ENCODE peak calls at places on chromosomes 5 and 9, in six cellular contexts. One of them, this sample, is unnamed. For H3K4me1, the result is how much of the 10 kb centered on the place peaks cover.

GRCh38 chr5:128318691-128319090 is 219.4 kb downstream of the FBN2 start:
- DNase-seq in mammary epithelial cell: peak
- DNase-seq in mucosa of descending colon: no peak
- DNase-seq in A549: no peak
- DNase-seq in right atrium auricular region: no peak
- DNase-seq in IMR-90: no peak
- DNase-seq in this sample: no peak

GRCh38 chr5:25362799-25363198 is 718.0 kb upstream of the CDH10 start:
- DNase-seq in A549: no peak
- DNase-seq in mucosa of descending colon: no peak
- DNase-seq in IMR-90: no peak
- DNase-seq in mammary epithelial cell: no peak
- DNase-seq in right atrium auricular region: no peak
- DNase-seq in this sample: no peak

GRCh38 chr5:122498163-122498562 is 186.1 kb downstream of the SNCAIP start:
- DNase-seq in right atrium auricular region: no peak
- DNase-seq in A549: no peak
- DNase-seq in mucosa of descending colon: no peak
- DNase-seq in mammary epithelial cell: no peak
- DNase-seq in IMR-90: peak
- DNase-seq in this sample: no peak

GRCh38 chr9:109206670-109207069 is 39.6 kb upstream of the FRRS1L start:
- DNase-seq in A549: no peak
- DNase-seq in IMR-90: no peak
- DNase-seq in mammary epithelial cell: no peak
- DNase-seq in mucosa of descending colon: no peak
- DNase-seq in right atrium auricular region: no peak
- DNase-seq in this sample: no peak

GRCh38 chr5:33850100-33850594 is 41.6 kb downstream of the ADAMTS12 start:
- DNase-seq in mammary epithelial cell: peak
- DNase-seq in A549: no peak
- DNase-seq in mucosa of descending colon: no peak
- DNase-seq in IMR-90: peak
- DNase-seq in right atrium auricular region: no peak
- DNase-seq in this sample: no peak

GRCh38 chr9:75824816-75825568 is 65.5 kb upstream of the PCSK5 start:
- DNase-seq in right atrium auricular region: no peak
- DNase-seq in mucosa of descending colon: no peak
- DNase-seq in A549: no peak
- DNase-seq in IMR-90: no peak
- DNase-seq in mammary epithelial cell: no peak
- DNase-seq in this sample: no peak

GRCh38 chr5:135319458-135319857 is 79.6 kb downstream of the MACROH2A1 start:
- DNase-seq in right atrium auricular region: no peak
- DNase-seq in mucosa of descending colon: no peak
- DNase-seq in mammary epithelial cell: no peak
- DNase-seq in A549: no peak
- DNase-seq in IMR-90: no peak
- DNase-seq in this sample: no peak

GRCh38 chr9:26856413-26857032 is 36.1 kb downstream of the CAAP1 start:
- DNase-seq in IMR-90: peak
- DNase-seq in A549: peak
- DNase-seq in mammary epithelial cell: peak
- DNase-seq in mucosa of descending colon: no peak
- DNase-seq in right atrium auricular region: no peak
- DNase-seq in this sample: no peak

GRCh38 chr9:27582794-27583193 is 9.5 kb upstream of the C9orf72 start:
- DNase-seq in right atrium auricular region: no peak
- DNase-seq in IMR-90: no peak
- DNase-seq in mucosa of descending colon: no peak
- DNase-seq in mammary epithelial cell: no peak
- DNase-seq in A549: no peak
- DNase-seq in this sample: no peak

GRCh38 chr5:156802501-156802900 is 47.6 kb upstream of the PPP1R2B start:
- DNase-seq in mammary epithelial cell: no peak
- DNase-seq in IMR-90: no peak
- DNase-seq in mucosa of descending colon: no peak
- DNase-seq in right atrium auricular region: no peak
- DNase-seq in A549: no peak
- DNase-seq in this sample: no peak

GRCh38 chr5:59079622-59080620 is 497.0 kb downstream of the RAB3C start:
- DNase-seq in mammary epithelial cell: peak
- DNase-seq in right atrium auricular region: peak
- DNase-seq in A549: no peak
- DNase-seq in IMR-90: peak
- DNase-seq in mucosa of descending colon: no peak
- DNase-seq in this sample: no peak

GRCh38 chr9:87184956-87185642 is 237.8 kb upstream of the GAS1 start:
- DNase-seq in mammary epithelial cell: no peak
- DNase-seq in right atrium auricular region: no peak
- DNase-seq in IMR-90: peak
- DNase-seq in A549: no peak
- DNase-seq in mucosa of descending colon: no peak
- DNase-seq in this sample: no peak

GRCh38 chr9:134371731-134372130 is 45.5 kb downstream of the RXRA start:
- DNase-seq in IMR-90: no peak
- DNase-seq in right atrium auricular region: peak
- DNase-seq in mucosa of descending colon: peak
- DNase-seq in mammary epithelial cell: peak
- DNase-seq in A549: no peak
- DNase-seq in this sample: peak

GRCh38 chr9:134326754-134327526 is 685 bp downstream of the RXRA start:
- DNase-seq in mammary epithelial cell: peak
- DNase-seq in A549: peak
- DNase-seq in right atrium auricular region: no peak
- DNase-seq in mucosa of descending colon: peak
- DNase-seq in IMR-90: peak
- DNase-seq in this sample: no peak

GRCh38 chr9:126523621-126524111 is 90.1 kb upstream of the LMX1B start:
- DNase-seq in mammary epithelial cell: no peak
- DNase-seq in IMR-90: no peak
- DNase-seq in A549: no peak
- DNase-seq in right atrium auricular region: peak
- DNase-seq in mucosa of descending colon: no peak
- DNase-seq in this sample: no peak

GRCh38 chr9:124766815-124767554 is 4.1 kb downstream of the NR6A1 start:
- DNase-seq in right atrium auricular region: no peak
- DNase-seq in IMR-90: no peak
- DNase-seq in mucosa of descending colon: no peak
- DNase-seq in mammary epithelial cell: no peak
- DNase-seq in A549: peak
- DNase-seq in this sample: no peak

GRCh38 chr5:139149477-139150199 is 48.5 kb downstream of the SIL1 start:
- DNase-seq in A549: no peak
- DNase-seq in mammary epithelial cell: peak
- DNase-seq in right atrium auricular region: no peak
- DNase-seq in mucosa of descending colon: no peak
- DNase-seq in IMR-90: peak
- DNase-seq in this sample: peak

GRCh38 chr9:97863314-97863713 is 10.3 kb downstream of the FOXE1 start:
- DNase-seq in A549: no peak
- DNase-seq in mucosa of descending colon: no peak
- DNase-seq in right atrium auricular region: no peak
- DNase-seq in mammary epithelial cell: no peak
- DNase-seq in IMR-90: no peak
- DNase-seq in this sample: no peak

GRCh38 chr9:136693490-136694162 is 6.4 kb upstream of the AGPAT2 start:
- DNase-seq in mammary epithelial cell: peak
- DNase-seq in right atrium auricular region: no peak
- DNase-seq in IMR-90: peak
- DNase-seq in mucosa of descending colon: peak
- DNase-seq in A549: peak
- DNase-seq in this sample: peak

DNA sequence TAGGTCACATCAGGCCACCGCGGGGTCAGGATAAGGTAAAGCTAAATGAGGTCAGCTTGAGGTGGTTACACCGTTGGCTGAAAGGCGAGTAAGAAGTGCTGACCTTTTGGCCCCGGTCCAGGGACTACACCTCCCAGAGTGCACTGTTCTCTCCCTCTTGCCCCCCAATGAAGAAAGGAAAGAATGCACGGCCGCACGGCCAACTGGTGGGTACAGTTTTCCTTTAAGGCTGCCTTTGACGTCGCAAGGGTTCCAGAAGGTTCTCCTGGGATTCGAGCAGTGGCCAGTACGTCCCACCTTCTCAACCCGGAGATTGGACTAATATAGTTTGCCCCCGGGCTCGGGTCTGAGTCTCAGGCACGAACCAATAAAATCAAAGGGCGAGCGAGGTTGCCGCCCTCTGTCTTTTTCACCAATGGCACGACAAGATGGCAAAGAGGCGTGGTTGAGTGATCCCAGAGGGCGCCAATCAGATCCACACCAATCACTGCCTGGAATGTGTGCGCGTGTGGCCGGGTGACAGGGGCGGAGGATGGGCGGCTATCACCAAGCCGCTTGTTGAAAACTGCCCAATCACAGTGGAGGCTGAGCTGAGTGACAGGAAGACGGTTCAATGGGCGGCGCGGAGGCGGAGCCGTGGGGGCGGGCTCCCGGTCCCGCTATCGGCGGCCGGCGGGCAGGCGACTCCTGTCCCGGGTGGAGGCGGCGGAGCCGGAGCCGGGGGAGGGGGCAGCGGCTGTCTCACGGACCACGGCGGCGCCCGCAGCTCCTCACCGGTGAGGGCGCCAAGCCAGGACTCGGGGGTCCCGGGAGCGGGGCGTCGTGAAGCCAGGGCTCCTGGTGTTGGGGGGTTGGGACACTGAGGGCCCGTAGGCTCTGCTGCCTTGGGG is at the start of gene DNAJB5:
- DNase-seq in IMR-90: peak
- DNase-seq in mammary epithelial cell: peak
- DNase-seq in right atrium auricular region: peak
- DNase-seq in A549: peak
- DNase-seq in mucosa of descending colon: peak
- DNase-seq in this sample: peak
- H3K4me1 ChIP-seq in IMR-90: under half
- H3K4me1 ChIP-seq in mammary epithelial cell: under half
- H3K4me1 ChIP-seq in right atrium auricular region: half or more
- H3K4me1 ChIP-seq in A549: under half
- H3K4me1 ChIP-seq in mucosa of descending colon: under half
- H3K4me1 ChIP-seq in this sample: under half

GRCh38 chr9:102461441-102461840 is 533.7 kb upstream of the CYLC2 start:
- DNase-seq in mucosa of descending colon: no peak
- DNase-seq in IMR-90: no peak
- DNase-seq in A549: no peak
- DNase-seq in mammary epithelial cell: no peak
- DNase-seq in right atrium auricular region: no peak
- DNase-seq in this sample: no peak
- TF ChIP-seq CTCF in mucosa of descending colon: no peak
- TF ChIP-seq CTCF in IMR-90: no peak
- TF ChIP-seq CTCF in A549: no peak
- TF ChIP-seq CTCF in mammary epithelial cell: no peak
- TF ChIP-seq CTCF in right atrium auricular region: no peak
- TF ChIP-seq CTCF in this sample: no peak

GRCh38 chr5:103454774-103455173 is 107.8 kb downstream of the NUDT12 start:
- DNase-seq in IMR-90: peak
- DNase-seq in right atrium auricular region: no peak
- DNase-seq in mucosa of descending colon: no peak
- DNase-seq in mammary epithelial cell: no peak
- DNase-seq in A549: no peak
- DNase-seq in this sample: no peak
- H3K4me3 ChIP-seq in IMR-90: no peak
- H3K4me3 ChIP-seq in right atrium auricular region: no peak
- H3K4me3 ChIP-seq in mucosa of descending colon: no peak
- H3K4me3 ChIP-seq in mammary epithelial cell: no peak
- H3K4me3 ChIP-seq in A549: no peak
- H3K4me3 ChIP-seq in this sample: no peak

DNA sequence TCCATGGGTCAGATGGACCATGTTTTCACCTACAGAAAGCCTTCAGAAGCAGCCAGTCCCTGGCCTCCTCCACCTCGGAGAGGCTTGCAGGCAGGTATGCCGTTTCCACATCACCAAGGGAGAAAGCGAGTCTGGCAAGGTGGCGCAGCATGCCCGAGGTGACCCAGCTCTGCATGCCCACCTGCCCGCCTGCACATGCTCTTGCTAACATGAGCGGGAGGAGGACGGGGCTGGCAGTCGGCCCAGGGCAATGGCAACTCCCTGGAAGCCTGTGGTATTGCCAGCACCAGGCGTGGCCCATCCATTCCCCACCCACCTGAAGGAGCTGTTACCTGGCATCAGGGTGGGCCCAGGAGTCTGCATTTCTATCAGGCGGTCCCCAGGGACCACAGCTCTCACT is 3.3 kb upstream of the NINJ1 start:
- DNase-seq in mucosa of descending colon: peak
- DNase-seq in mammary epithelial cell: no peak
- DNase-seq in A549: no peak
- DNase-seq in IMR-90: no peak
- DNase-seq in right atrium auricular region: no peak
- DNase-seq in this sample: no peak
- H3K4me1 ChIP-seq in mucosa of descending colon: under half
- H3K4me1 ChIP-seq in mammary epithelial cell: half or more
- H3K4me1 ChIP-seq in A549: under half
- H3K4me1 ChIP-seq in IMR-90: under half
- H3K4me1 ChIP-seq in right atrium auricular region: under half
- H3K4me1 ChIP-seq in this sample: under half